ENCODE peak calls at places on chromosomes 16 and 17, in seven cellular contexts. N is ELF-1, W is IMR-90, E is GM03348, Q is nephron progenitor cell, L is cardiac fibroblast, H is glutamatergic neuron. X is an unnamed sample.

GRCh38 chr17:50123649-50124349 is 6.2 kb downstream of the SAMD14 start:
- DNase-seq in N (peak), W (peak), E (peak), Q (no peak), L (no peak), H (peak), X (no peak)

GRCh38 chr16:11852092-11852809 is 909 bp upstream of the RSL1D1 start:
- DNase-seq in N (peak), W (peak), E (no peak), Q (no peak), L (peak), H (no peak), X (no peak)

GRCh38 chr17:40349477-40350409 is 14.8 kb downstream of the GJD3 start:
- DNase-seq in N (no peak), W (peak), E (no peak), Q (no peak), L (no peak), H (peak), X (no peak)

GRCh38 chr17:19546289-19547065 is 12.8 kb downstream of the SLC47A1 start:
- DNase-seq in N (no peak), W (no peak), E (peak), Q (no peak), L (no peak), H (no peak), X (peak)

GRCh38 chr17:27569257-27569722 is 61.7 kb upstream of the LGALS9 start:
- DNase-seq in N (peak), W (peak), E (peak), Q (peak), L (peak), H (peak), X (no peak)

GRCh38 chr16:47017636-47018035 is 44.2 kb upstream of the DNAJA2 start:
- DNase-seq in N (peak), W (no peak), E (no peak), Q (no peak), L (no peak), H (no peak), X (no peak)

GRCh38 chr17:7132511-7133094 is 18.0 kb upstream of the ASGR2 start:
- DNase-seq in N (peak), W (no peak), E (no peak), Q (peak), L (peak), H (no peak), X (no peak)

GRCh38 chr17:21119247-21119944 is 7.4 kb upstream of the DHRS7B start:
- DNase-seq in N (peak), W (peak), E (peak), Q (peak), L (peak), H (peak), X (peak)

GRCh38 chr16:51057969-51058337 is 93.1 kb downstream of the SALL1 start:
- DNase-seq in N (no peak), W (no peak), E (no peak), Q (no peak), L (no peak), H (no peak), X (peak)

GRCh38 chr17:45301674-45302073 is 15.1 kb downstream of the MAP3K14 start:
- DNase-seq in N (no peak), W (no peak), E (no peak), Q (no peak), L (no peak), H (no peak), X (no peak)

GRCh38 chr16:85422374-85423185 is 190.5 kb upstream of the GSE1 start:
- DNase-seq in N (peak), W (no peak), E (no peak), Q (peak), L (no peak), H (no peak), X (no peak)

GRCh38 chr16:1906052-1906845 is 12.0 kb downstream of the HS3ST6 start:
- DNase-seq in N (no peak), W (no peak), E (no peak), Q (no peak), L (no peak), H (no peak), X (no peak)

GRCh38 chr17:38701504-38702165 is 3.4 kb upstream of the MLLT6 start:
- DNase-seq in N (peak), W (peak), E (peak), Q (no peak), L (peak), H (no peak), X (peak)

GRCh38 chr16:11405331-11406176 is 60.3 kb downstream of the RMI2 start:
- DNase-seq in N (peak), W (peak), E (peak), Q (peak), L (peak), H (peak), X (no peak)

GRCh38 chr16:14042706-14043105 is 28.4 kb upstream of the MRTFB start:
- DNase-seq in N (no peak), W (no peak), E (no peak), Q (no peak), L (no peak), H (no peak), X (no peak)

GRCh38 chr17:48002208-48002919 is 31.5 kb downstream of the CDK5RAP3 start:
- DNase-seq in N (no peak), W (peak), E (peak), Q (no peak), L (peak), H (no peak), X (no peak)

GRCh38 chr17:78173025-78173715 is 4.8 kb downstream of the SYNGR2 start:
- DNase-seq in N (no peak), W (no peak), E (no peak), Q (no peak), L (no peak), H (no peak), X (no peak)

GRCh38 chr16:4081577-4082021 is 34.6 kb downstream of the ADCY9 start:
- DNase-seq in N (no peak), W (peak), E (peak), Q (no peak), L (no peak), H (peak), X (no peak)

GRCh38 chr17:12680407-12680897 is 14.8 kb downstream of the MYOCD start:
- DNase-seq in N (peak), W (peak), E (no peak), Q (no peak), L (no peak), H (no peak), X (no peak)

GRCh38 chr16:57648125-57648524 is 19.7 kb downstream of the ADGRG1 start:
- DNase-seq in N (no peak), W (no peak), E (no peak), Q (no peak), L (no peak), H (no peak), X (no peak)

GRCh38 chr16:26987631-26988030 is 79.1 kb upstream of the C16orf82 start:
- DNase-seq in N (no peak), W (peak), E (peak), Q (no peak), L (peak), H (no peak), X (no peak)

GRCh38 chr17:71068351-71068750 is 899.0 kb downstream of the KCNJ2 start:
- DNase-seq in N (no peak), W (peak), E (no peak), Q (no peak), L (peak), H (no peak), X (no peak)

GRCh38 chr17:2237521-2237921 is 66.1 kb downstream of the SMG6 start:
- DNase-seq in N (no peak), W (no peak), E (peak), Q (no peak), L (no peak), H (no peak), X (no peak)

GRCh38 chr16:50268352-50268751 is 2.0 kb downstream of the ADCY7 start:
- DNase-seq in N (no peak), W (no peak), E (no peak), Q (no peak), L (no peak), H (no peak), X (no peak)

GRCh38 chr16:50301626-50302471 is 35.5 kb downstream of the ADCY7 start:
- DNase-seq in N (peak), W (peak), E (peak), Q (no peak), L (peak), H (no peak), X (no peak)

GRCh38 chr17:42132941-42133340 is 10.3 kb downstream of the HSPB9 start:
- DNase-seq in N (no peak), W (peak), E (peak), Q (no peak), L (peak), H (no peak), X (peak)

X was measured in globus pallidus.